ENCODE peak calls at places on chromosomes 11 and 22, in ten cellular contexts. O, Y, U, F, W, B, J, D, R and K are unnamed samples.

GRCh38 chr22:37621352-37621860 is 12.8 kb downstream of the GGA1 start:
- DNase-seq in O (no peak), Y (no peak), U (no peak), F (no peak), W (peak), B (no peak), J (peak), D (no peak), R (no peak), K (no peak)

GRCh38 chr11:124569697-124570096 is at the start of gene OR8A1:
- DNase-seq in O (no peak), Y (no peak), U (no peak), F (no peak), W (no peak), B (no peak), J (no peak), D (no peak), R (no peak), K (no peak)

GRCh38 chr11:45379162-45379863 is 93.2 kb upstream of the SYT13 start:
- DNase-seq in O (no peak), Y (no peak), U (no peak), F (no peak), W (peak), B (no peak), J (no peak), D (no peak), R (no peak), K (no peak)

GRCh38 chr11:44753965-44754645 is 27.3 kb downstream of the TSPAN18 start:
- DNase-seq in O (no peak), Y (no peak), U (no peak), F (no peak), W (no peak), B (no peak), J (peak), D (no peak), R (no peak), K (no peak)

GRCh38 chr11:106092446-106092845 is 15.0 kb downstream of the AASDHPPT start:
- DNase-seq in O (no peak), Y (no peak), U (no peak), F (no peak), W (no peak), B (no peak), J (no peak), D (no peak), R (no peak), K (no peak)

GRCh38 chr11:390175-390574 is 3.8 kb upstream of the PKP3 start:
- DNase-seq in O (peak), Y (no peak), U (no peak), F (no peak), W (no peak), B (peak), J (no peak), D (no peak), R (no peak), K (no peak)

GRCh38 chr11:78414321-78415051 is 3.1 kb downstream of the GAB2 start:
- DNase-seq in O (peak), Y (no peak), U (peak), F (no peak), W (no peak), B (no peak), J (no peak), D (no peak), R (no peak), K (peak)

GRCh38 chr11:46888636-46889035 is 29.7 kb downstream of the LRP4 start:
- DNase-seq in O (no peak), Y (no peak), U (no peak), F (no peak), W (peak), B (no peak), J (no peak), D (no peak), R (no peak), K (no peak)

GRCh38 chr11:61602775-61603569 is 22.1 kb upstream of the SYT7 start:
- DNase-seq in O (peak), Y (no peak), U (peak), F (peak), W (no peak), B (no peak), J (peak), D (no peak), R (no peak), K (peak)

DNA sequence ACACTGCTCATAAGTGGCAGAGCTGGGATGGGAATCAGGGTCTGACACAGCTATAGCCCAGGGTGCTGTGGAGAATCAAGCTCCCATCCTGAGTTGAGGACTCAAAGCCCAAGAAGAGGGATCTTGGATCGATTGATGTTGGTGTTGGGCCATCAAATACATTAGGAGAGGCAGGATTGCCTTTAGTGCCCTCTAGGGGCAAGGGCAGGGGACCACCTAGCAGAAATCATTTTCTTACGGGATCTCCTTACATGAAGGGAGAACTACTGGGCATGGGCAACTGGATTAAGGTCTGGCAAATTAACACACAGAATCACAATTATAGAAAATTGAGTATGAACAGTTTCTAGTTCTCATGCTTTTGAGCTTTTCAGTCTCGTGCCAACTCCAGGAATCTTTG is 24.9 kb upstream of the EMSY start:
- DNase-seq in O (peak), Y (no peak), U (no peak), F (no peak), W (no peak), B (peak), J (no peak), D (peak), R (no peak), K (peak)
- TF ChIP-seq CTCF in O (peak), Y (peak), U (peak), F (peak), W (peak), B (peak), J (no peak), D (peak), R (no peak), K (peak)

GRCh38 chr11:1807628-1807995 is 27.2 kb upstream of the SYT8 start:
- DNase-seq in O (no peak), Y (no peak), U (no peak), F (no peak), W (no peak), B (no peak), J (no peak), D (no peak), R (no peak), K (no peak)
- TF ChIP-seq CTCF in O (no peak), Y (no peak), U (no peak), F (no peak), W (no peak), B (peak), J (no peak), D (no peak), R (no peak), K (no peak)

GRCh38 chr22:48942698-48943566 is 884.7 kb downstream of the BRD1 start:
- DNase-seq in O (no peak), Y (no peak), U (no peak), F (no peak), W (peak), B (no peak), J (no peak), D (no peak), R (no peak), K (no peak)

GRCh38 chr22:48941903-48942625 is 885.6 kb downstream of the BRD1 start:
- DNase-seq in O (no peak), Y (no peak), U (no peak), F (no peak), W (peak), B (no peak), J (no peak), D (no peak), R (no peak), K (no peak)

GRCh38 chr22:48944433-48944755 is 883.3 kb downstream of the BRD1 start:
- DNase-seq in O (no peak), Y (no peak), U (no peak), F (no peak), W (no peak), B (no peak), J (no peak), D (no peak), R (no peak), K (no peak)

GRCh38 chr22:48944756-48945620 is 882.7 kb downstream of the BRD1 start:
- DNase-seq in O (no peak), Y (no peak), U (no peak), F (no peak), W (peak), B (no peak), J (no peak), D (no peak), R (no peak), K (no peak)

DNA sequence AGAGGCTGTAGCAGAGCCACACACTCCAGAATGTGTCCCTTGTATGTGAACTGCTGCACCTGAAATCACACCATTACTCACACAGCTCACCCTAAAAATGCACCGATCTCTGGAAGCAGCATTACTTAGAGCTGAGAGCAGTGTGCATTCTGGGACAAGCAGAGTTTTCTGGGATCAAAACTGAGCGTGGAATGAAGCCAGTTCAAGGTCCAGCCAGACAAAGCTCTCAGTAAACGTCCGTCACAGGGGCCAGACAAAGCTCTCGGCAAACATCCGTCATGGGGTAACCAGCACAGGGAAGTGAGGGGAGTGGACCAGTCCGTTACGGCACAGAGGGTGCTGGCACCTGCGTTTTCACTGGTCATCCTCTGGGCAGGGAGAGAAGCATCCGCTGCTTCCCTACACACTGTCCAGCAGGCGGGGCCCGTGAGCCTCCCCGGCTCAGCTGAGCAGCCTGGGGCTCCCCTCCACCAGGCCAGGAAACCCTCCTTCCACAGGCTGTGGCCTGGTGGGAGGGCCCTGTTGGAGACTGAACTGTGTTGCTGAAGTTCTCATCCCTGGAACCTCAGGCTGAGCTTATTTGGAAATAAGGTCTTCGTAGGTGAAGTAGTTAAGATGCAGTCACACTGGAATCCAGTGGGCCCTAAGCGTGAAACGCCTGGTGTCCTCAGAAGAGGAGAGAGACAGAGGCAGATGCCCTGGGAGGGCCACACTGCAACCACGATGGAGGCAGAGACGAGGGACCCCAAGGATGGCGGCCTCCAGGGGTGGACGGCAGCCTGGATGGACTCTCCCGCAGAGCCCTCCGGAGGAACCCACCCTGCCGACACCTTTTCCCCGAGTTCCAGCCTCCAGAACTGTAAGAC is 883.9 kb downstream of the BRD1 start:
- DNase-seq in O (no peak), Y (no peak), U (peak), F (no peak), W (peak), B (peak), J (no peak), D (peak), R (no peak), K (no peak)
- TF ChIP-seq CTCF in O (no peak), Y (peak), U (peak), F (no peak), W (peak), B (peak), J (no peak), D (peak), R (no peak), K (no peak)

DNA sequence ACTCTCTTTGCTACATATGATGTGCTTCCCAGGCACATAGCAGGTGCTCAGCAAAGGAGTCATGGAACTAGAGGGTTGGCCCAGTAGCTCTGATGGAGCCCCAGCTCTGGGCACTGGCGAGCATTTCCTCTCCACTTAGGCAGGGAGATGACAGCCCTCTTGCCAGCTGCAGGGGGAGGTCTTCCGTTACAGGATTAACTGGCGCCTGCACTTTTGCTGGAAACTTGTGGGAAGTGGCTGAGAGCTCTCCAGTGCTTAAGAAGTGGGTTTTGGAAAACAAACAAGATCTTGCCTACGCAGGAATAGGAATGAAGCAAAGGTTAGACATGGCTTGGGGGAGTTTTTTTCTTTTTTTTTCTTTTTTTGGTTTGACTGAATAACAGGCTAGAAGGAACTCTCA is 75.5 kb downstream of the MICAL2 start:
- DNase-seq in O (no peak), Y (peak), U (peak), F (no peak), W (no peak), B (peak), J (no peak), D (no peak), R (no peak), K (no peak)
- TF ChIP-seq CTCF in O (no peak), Y (peak), U (no peak), F (no peak), W (no peak), B (no peak), J (no peak), D (no peak), R (no peak), K (no peak)

GRCh38 chr11:12808519-12808918 is 134.3 kb downstream of the TEAD1 start:
- DNase-seq in O (peak), Y (no peak), U (no peak), F (no peak), W (no peak), B (no peak), J (no peak), D (no peak), R (no peak), K (no peak)
- TF ChIP-seq CTCF in O (no peak), Y (no peak), U (peak), F (no peak), W (no peak), B (no peak), J (no peak), D (no peak), R (no peak), K (no peak)

GRCh38 chr22:19718255-19719054 is 4.2 kb downstream of the SEPTIN5 start:
- DNase-seq in O (no peak), Y (no peak), U (no peak), F (no peak), W (no peak), B (no peak), J (no peak), D (no peak), R (no peak), K (no peak)

GRCh38 chr22:19717691-19718254 is 3.5 kb downstream of the SEPTIN5 start:
- DNase-seq in O (peak), Y (peak), U (peak), F (no peak), W (peak), B (peak), J (peak), D (peak), R (peak), K (peak)

GRCh38 chr22:19720150-19720827 is 3.0 kb upstream of the GP1BB start:
- DNase-seq in O (no peak), Y (no peak), U (no peak), F (no peak), W (no peak), B (no peak), J (no peak), D (no peak), R (no peak), K (no peak)

GRCh38 chr22:19719488-19720021 is 3.8 kb upstream of the GP1BB start:
- DNase-seq in O (no peak), Y (no peak), U (no peak), F (no peak), W (no peak), B (no peak), J (no peak), D (no peak), R (no peak), K (no peak)

GRCh38 chr22:19719055-19719482 is 4.3 kb upstream of the GP1BB start:
- DNase-seq in O (no peak), Y (no peak), U (no peak), F (no peak), W (no peak), B (no peak), J (no peak), D (peak), R (no peak), K (no peak)
- TF ChIP-seq CTCF in O (no peak), Y (no peak), U (no peak), F (no peak), W (no peak), B (no peak), J (no peak), D (no peak), R (no peak), K (no peak)

DNA sequence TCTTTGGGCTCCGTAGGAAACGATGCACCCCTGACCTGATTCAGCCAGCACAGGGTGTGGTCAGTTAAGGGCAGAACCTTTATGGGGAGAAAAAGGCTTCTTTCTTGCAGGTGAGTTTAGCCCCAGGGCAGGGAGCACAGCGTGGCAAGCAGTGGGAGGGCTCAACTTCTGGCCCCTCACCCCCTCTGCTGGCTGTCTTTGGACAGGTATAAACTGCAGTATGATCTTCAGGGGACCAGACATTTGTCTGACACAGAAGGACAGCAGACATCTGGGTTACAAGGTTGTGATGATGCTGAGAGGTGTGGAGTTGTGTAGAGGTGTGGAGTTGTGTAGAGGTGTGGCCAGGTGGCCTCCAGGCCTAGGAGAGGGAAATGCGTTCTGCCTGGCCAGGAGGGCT is 324.0 kb upstream of the PLET1 start:
- DNase-seq in O (peak), Y (no peak), U (no peak), F (no peak), W (no peak), B (peak), J (no peak), D (peak), R (no peak), K (peak)
- TF ChIP-seq CTCF in O (peak), Y (no peak), U (peak), F (no peak), W (no peak), B (peak), J (no peak), D (no peak), R (no peak), K (peak)

GRCh38 chr22:50544078-50544745 is 1.5 kb upstream of the KLHDC7B start:
- DNase-seq in O (peak), Y (peak), U (peak), F (no peak), W (peak), B (peak), J (no peak), D (peak), R (peak), K (peak)
- TF ChIP-seq CTCF in O (peak), Y (peak), U (no peak), F (peak), W (peak), B (peak), J (peak), D (peak), R (peak), K (peak)

GRCh38 chr11:70566768-70567530 is 168.6 kb downstream of the CTTN start:
- DNase-seq in O (no peak), Y (peak), U (no peak), F (no peak), W (no peak), B (no peak), J (no peak), D (no peak), R (no peak), K (no peak)

GRCh38 chr11:70567680-70568503 is 169.6 kb downstream of the CTTN start:
- DNase-seq in O (peak), Y (peak), U (no peak), F (no peak), W (peak), B (peak), J (peak), D (no peak), R (no peak), K (peak)

GRCh38 chr11:70569173-70569890 is 171.0 kb downstream of the CTTN start:
- DNase-seq in O (no peak), Y (peak), U (no peak), F (no peak), W (peak), B (no peak), J (no peak), D (no peak), R (no peak), K (no peak)

GRCh38 chr11:70569996-70570692 is 171.8 kb downstream of the CTTN start:
- DNase-seq in O (no peak), Y (peak), U (no peak), F (no peak), W (peak), B (no peak), J (no peak), D (no peak), R (no peak), K (no peak)

DNA sequence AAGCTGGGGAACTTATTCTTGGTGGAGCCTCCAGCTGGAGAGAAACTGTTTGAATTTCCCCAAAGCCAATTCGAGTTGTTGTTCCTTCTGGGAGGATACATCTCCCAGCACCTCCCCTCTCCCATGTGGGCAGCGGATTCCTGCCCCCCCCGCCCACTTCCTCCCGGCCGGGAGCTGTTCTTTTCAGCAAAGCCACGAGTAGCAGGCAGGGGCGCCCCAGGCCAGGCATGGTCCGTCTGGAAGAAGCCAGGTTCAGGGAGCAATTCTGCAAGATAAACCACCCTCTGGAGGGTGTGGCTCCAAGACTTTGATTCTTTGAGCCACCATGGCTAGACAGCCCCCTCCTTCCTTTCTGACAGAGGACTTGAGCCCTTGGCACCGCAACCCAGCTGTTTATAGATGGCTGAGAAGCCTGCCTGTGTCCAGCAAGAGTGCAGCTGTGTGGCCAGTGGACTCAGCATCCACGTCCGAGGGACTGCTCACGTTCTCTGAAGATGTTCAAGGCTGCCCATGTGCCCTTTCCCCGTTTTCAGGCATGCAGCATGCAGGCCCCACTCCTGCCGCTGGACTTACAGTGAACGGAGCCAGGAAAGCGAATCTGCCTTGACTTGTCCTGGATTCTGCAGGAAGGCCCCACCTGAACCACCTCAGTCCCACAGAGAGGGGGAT is 170.3 kb downstream of the CTTN start:
- DNase-seq in O (peak), Y (peak), U (peak), F (no peak), W (peak), B (peak), J (no peak), D (no peak), R (no peak), K (peak)
- TF ChIP-seq CTCF in O (no peak), Y (peak), U (no peak), F (peak), W (peak), B (peak), J (no peak), D (no peak), R (no peak), K (no peak)